ENCODE peak calls at places on chromosomes 2 and 18, in six cellular contexts. C is SK-N-MC; A is GM13977; D is stimulated activated CD4-positive, alpha-beta T cell treated with anti-CD3 and anti-CD28 coated beads, Interleukin-1b, Interleukin-23, amount 100 ng/mL, for 24 hours; F is RCC 7860; T is Karpas-422. V is an unnamed sample.

GRCh38 chr2:5690231-5690630 is 2.0 kb upstream of the SOX11 start:
- DNase-seq in C (no peak), A (no peak), D (no peak), F (no peak), T (no peak), V (no peak)

GRCh38 chr2:107775791-107776190 is 50.9 kb upstream of the RGPD4 start:
- DNase-seq in C (no peak), A (no peak), D (no peak), F (no peak), T (no peak), V (no peak)

GRCh38 chr2:33083671-33084387 is 137.1 kb downstream of the LTBP1 start:
- DNase-seq in C (no peak), A (no peak), D (no peak), F (no peak), T (peak), V (no peak)

GRCh38 chr2:143481728-143482127 is 352.5 kb downstream of the ARHGAP15 start:
- DNase-seq in C (no peak), A (no peak), D (no peak), F (no peak), T (no peak), V (no peak)

GRCh38 chr2:187842978-187843847 is 289.0 kb upstream of the TFPI start:
- DNase-seq in C (peak), A (peak), D (no peak), F (peak), T (peak), V (no peak)

GRCh38 chr18:76518543-76519155 is 23.6 kb upstream of the ZNF516 start:
- DNase-seq in C (no peak), A (no peak), D (no peak), F (no peak), T (peak), V (no peak)

GRCh38 chr18:79642626-79643025 is 37.0 kb upstream of the CTDP1 start:
- DNase-seq in C (no peak), A (no peak), D (no peak), F (no peak), T (no peak), V (no peak)

GRCh38 chr18:76822510-76823165 is at the start of gene ZNF236:
- DNase-seq in C (no peak), A (peak), D (peak), F (peak), T (peak), V (peak)

GRCh38 chr2:188303363-188304031 is 11.8 kb downstream of the GULP1 start:
- DNase-seq in C (no peak), A (no peak), D (no peak), F (no peak), T (no peak), V (no peak)

GRCh38 chr2:23135481-23136100 is 249.4 kb upstream of the KLHL29 start:
- DNase-seq in C (no peak), A (no peak), D (no peak), F (no peak), T (no peak), V (peak)

GRCh38 chr2:181894381-181894780 is 2.9 kb downstream of the ITPRID2 start:
- DNase-seq in C (no peak), A (no peak), D (no peak), F (no peak), T (no peak), V (no peak)

GRCh38 chr2:120538691-120539420 is 192.9 kb downstream of the INHBB start:
- DNase-seq in C (no peak), A (no peak), D (no peak), F (no peak), T (no peak), V (peak)

GRCh38 chr2:64854773-64855237 is 134.4 kb upstream of the SLC1A4 start:
- DNase-seq in C (no peak), A (no peak), D (no peak), F (peak), T (no peak), V (no peak)

GRCh38 chr2:15670981-15671380 is 79.3 kb downstream of the DDX1 start:
- DNase-seq in C (no peak), A (no peak), D (no peak), F (no peak), T (no peak), V (no peak)

GRCh38 chr2:150742094-150742493 is 254.6 kb upstream of the RND3 start:
- DNase-seq in C (no peak), A (no peak), D (no peak), F (no peak), T (no peak), V (no peak)

GRCh38 chr2:235223011-235223410 is 270.8 kb upstream of the AGAP1 start:
- DNase-seq in C (no peak), A (no peak), D (no peak), F (no peak), T (no peak), V (no peak)

V was measured in posterior cingulate gyrus.